ENCODE peak calls at places on chromosome 5, in four cellular contexts. O, U, Y and J are unnamed samples.

GRCh38 chr5:178113141-178113787 is at the start of gene N4BP3:
- DNase-seq in O (no peak), U (peak; percentile 96), Y (peak; percentile 88), J (no peak)

GRCh38 chr5:160071521-160072299 is 47.5 kb downstream of the PWWP2A start:
- DNase-seq in U (no peak), Y (no peak), O (no peak), J (no peak)

GRCh38 chr5:160129841-160130240 is 10.6 kb upstream of the PWWP2A start:
- DNase-seq in U (no peak), O (no peak), Y (no peak), J (no peak)

GRCh38 chr5:26482817-26483375 is 555.5 kb downstream of the CDH9 start:
- DNase-seq in Y (peak; percentile 63), U (peak; percentile 17), O (peak; percentile 30), J (no peak)

GRCh38 chr5:94240616-94241287 is 377.7 kb downstream of the KIAA0825 start:
- DNase-seq in O (no peak), Y (no peak), U (no peak), J (no peak)

GRCh38 chr5:111394580-111394979 is 117.8 kb downstream of the STARD4 start:
- DNase-seq in Y (no peak), O (no peak), U (no peak), J (no peak)

GRCh38 chr5:150457562-150458240 is 8.2 kb upstream of the RPS14 start:
- DNase-seq in U (no peak), O (no peak), Y (no peak), J (no peak)

GRCh38 chr5:32745317-32745716 is 34.2 kb downstream of the NPR3 start:
- DNase-seq in O (no peak), Y (no peak), U (no peak), J (no peak)

GRCh38 chr5:109876941-109877669 is 187.4 kb downstream of the MAN2A1 start:
- DNase-seq in O (no peak), Y (no peak), U (no peak), J (no peak)

GRCh38 chr5:43648499-43649124 is 45.6 kb downstream of the NNT start:
- DNase-seq in Y (no peak), O (no peak), U (no peak), J (no peak)

GRCh38 chr5:82319977-82320376 is 41.8 kb upstream of the RPS23 start:
- DNase-seq in O (no peak), Y (no peak), U (no peak), J (no peak)

GRCh38 chr5:55668356-55668755 is 43.8 kb downstream of the SLC38A9 start:
- DNase-seq in O (no peak), Y (no peak), U (no peak), J (no peak)

GRCh38 chr5:115842952-115843351 is 1.2 kb downstream of the AP3S1 start:
- DNase-seq in O (no peak), Y (no peak), U (no peak), J (no peak)

GRCh38 chr5:96530901-96531300 is 97.9 kb upstream of the PCSK1 start:
- DNase-seq in U (no peak), Y (no peak), O (no peak), J (no peak)

GRCh38 chr5:96529559-96529958 is 96.5 kb upstream of the PCSK1 start:
- DNase-seq in O (no peak), Y (no peak), U (no peak), J (no peak)

GRCh38 chr5:96528816-96529474 is 95.9 kb upstream of the PCSK1 start:
- DNase-seq in U (no peak), O (no peak), Y (no peak), J (no peak)

GRCh38 chr5:96528262-96528661 is 95.2 kb upstream of the PCSK1 start:
- DNase-seq in Y (no peak), O (no peak), U (no peak), J (no peak)

GRCh38 chr5:96527826-96528225 is 94.8 kb upstream of the PCSK1 start:
- DNase-seq in U (no peak), Y (no peak), O (no peak), J (no peak)
- TF ChIP-seq BRCA1 in U (no peak), Y (no peak), O (no peak), J (no peak)

DNA sequence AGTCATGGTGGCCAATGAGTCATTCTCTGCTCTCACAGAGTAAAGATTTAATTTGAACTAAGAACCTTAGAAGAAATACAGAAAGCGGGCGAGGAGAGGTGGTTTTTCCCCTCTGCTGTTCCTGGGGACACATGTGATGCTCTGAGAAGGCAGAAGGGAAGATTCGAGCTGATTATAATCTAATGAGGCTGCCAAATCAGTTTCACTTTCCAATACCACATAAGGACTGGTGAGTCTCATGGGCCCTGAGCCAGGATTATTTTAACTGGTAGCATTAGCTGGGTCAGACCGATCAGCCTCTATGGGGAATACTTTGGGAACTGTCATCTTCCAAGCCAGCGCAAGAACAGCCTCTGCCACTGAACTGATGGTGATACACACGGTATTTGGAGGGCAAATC is 116.5 kb downstream of the SLC1A3 start:
- DNase-seq in U (no peak), Y (no peak), O (no peak), J (peak; percentile 86)
- TF ChIP-seq BRCA1 in U (no peak), Y (no peak), O (no peak), J (no peak)

DNA sequence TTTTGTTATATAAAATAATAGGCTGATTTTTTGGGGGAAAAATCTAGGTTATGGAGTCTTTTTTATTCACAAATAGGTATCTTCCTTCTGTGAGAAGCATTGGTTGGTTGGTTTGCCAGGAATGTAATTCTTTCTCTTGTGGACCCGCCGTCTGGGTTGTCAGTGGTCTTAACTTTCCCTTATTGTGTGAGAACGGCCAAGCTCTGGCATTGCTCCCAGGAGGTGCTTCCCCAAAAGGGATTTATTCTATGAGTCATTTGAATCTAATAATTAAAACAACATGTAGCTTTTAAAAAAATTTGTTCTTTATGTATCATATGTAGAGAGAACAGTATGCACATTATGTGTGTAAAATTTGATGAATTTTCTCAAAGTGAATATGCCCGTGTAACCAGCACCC is 114.4 kb downstream of the MAST4 start:
- DNase-seq in O (no peak), U (no peak), Y (no peak), J (no peak)
- TF ChIP-seq BRCA1 in O (no peak), U (no peak), Y (no peak), J (no peak)

DNA sequence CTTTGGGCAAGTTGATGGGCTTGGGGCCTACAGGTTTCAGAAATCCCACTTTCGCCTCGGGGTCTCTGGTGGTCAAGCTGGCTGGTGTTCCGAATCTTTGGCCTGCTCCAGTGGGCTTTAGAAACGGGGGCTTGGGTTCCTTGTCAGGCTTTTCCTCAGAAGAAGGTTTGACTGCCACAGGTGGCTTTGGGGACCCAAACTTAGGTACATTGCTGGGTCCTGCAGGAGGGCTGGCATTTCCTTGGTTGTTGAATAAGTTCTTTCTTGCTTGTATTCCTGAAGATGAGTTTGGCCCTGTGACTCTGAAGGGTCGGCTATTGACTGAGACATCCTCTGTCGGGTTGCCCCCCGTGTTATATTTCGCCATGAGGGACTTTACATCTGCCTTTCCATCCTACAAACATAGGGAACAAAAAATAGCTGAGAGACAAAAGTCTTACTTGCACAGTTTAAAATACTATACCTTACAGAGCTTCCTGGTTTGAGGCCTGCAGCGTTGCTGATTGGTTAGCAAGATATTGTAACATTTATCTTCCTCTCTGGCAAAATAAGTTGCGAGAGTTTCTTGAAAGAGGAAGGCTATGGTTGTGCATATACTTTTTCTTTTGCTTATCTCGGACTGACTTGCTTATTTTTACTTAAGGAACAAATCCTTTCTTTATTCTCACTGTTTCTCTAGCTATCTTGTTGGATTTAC is 16.6 kb downstream of the FYB1 start:
- DNase-seq in O (no peak), U (peak; percentile 40), Y (no peak), J (no peak)
- TF ChIP-seq BRCA1 in O (no peak), U (no peak), Y (no peak), J (no peak)

DNA sequence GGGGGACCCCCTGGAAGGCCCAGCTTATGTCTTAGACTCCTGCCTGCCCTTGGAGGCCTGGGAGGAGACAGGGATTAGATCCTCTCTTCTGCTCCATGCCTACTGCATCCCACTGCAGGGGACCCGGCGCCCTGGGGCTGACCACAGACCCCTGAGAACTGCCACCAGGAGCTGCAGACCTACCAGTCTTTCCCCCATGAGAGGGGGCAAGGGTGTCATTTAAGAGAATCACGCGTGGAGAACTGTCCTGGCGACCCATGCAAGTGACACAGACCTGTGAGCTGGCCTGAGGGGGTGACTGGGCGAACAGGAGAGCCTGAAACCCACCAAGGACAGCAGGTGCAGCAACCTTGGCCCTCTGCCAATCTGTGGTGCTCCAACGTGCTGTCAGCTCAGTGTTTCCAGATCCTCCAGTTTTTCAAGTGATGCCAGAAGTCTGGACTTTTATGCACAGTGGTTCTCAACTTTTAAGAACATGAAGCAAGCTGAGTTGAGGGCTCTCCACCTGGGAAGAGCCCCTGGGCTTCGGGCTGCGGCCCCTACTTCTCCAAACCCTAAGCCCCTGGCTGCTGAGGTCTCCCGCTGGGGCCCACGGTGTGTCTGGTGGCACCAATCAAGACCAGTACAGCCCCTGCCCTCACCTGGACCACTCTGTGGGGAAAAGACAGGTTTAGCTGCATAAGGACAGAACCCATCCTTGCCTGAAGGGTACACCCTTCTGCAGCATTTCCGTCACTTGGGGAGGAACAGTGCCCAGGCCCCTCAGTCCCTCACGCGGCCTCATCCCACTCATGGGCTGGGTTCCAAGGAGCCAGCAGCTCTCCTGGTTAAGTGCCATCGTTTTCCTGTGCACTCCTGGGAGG is 18.2 kb downstream of the GFPT2 start:
- DNase-seq in O (no peak), Y (no peak), U (no peak), J (no peak)
- TF ChIP-seq BRCA1 in O (no peak), Y (no peak), U (no peak), J (no peak)

DNA sequence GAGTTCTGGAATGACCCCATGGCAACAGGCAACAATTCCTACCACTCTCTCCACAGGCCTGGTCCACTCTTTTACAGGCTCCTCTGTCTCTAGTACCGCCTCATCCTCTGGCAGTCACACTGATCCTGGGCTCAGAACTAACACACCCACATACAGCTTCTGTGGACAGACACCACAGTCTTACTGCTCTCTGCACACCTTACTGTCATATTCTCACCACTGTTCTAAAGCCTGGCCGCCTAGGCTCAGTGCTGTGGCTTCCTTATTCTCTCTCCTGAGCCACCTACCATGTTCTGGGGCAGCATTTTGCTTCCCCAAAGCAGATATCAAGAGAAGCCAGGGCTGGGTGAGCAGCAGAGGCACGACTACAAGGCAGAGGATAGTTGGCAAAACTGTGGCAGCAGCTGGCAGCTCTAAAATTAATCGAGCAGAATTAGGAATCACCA is 14.8 kb downstream of the REEP5 start:
- DNase-seq in O (no peak), U (no peak), Y (no peak), J (no peak)
- TF ChIP-seq BRCA1 in O (no peak), U (no peak), Y (no peak), J (no peak)

DNA sequence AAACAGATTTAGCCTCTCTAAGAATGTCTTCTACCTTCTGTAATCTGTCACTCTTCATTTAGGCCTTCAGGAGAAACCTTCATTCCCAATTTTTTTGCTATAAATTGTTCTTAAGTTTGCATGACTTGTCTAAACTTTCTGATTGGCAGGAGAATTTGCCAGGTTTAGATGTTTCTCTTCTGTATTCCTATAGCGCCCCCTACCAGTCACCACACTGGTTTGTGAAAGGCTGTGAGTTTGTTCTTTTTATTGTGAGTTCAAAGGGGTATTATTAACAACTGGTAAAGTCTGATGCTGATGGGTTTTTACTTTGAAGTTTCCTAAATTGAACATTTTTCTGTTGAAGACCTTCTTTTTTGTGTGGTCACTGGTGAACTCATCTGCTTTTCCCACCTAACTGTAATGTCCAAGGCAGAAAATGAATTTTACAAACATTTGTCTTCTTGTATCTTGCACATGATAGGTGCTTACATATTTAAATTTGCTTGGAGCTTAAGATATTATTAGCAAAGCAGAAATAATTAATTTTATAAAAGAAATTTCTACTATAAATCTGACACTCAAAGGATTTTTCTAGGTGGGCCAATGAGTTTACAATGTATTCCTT is 18.4 kb upstream of the F2RL2 start:
- DNase-seq in U (peak; percentile 70), Y (peak; percentile 76), O (peak; percentile 60), J (peak; percentile 15)
- TF ChIP-seq BRCA1 in U (no peak), Y (no peak), O (no peak), J (no peak)

GRCh38 chr5:40307920-40308319 is 371.8 kb upstream of the PTGER4 start:
- DNase-seq in Y (no peak), U (no peak), O (no peak), J (no peak)
- TF ChIP-seq BRCA1 in Y (no peak), U (no peak), O (no peak), J (no peak)

GRCh38 chr5:107218457-107219193 is 452.1 kb downstream of the EFNA5 start:
- DNase-seq in Y (no peak), O (no peak), U (no peak), J (no peak)
- TF ChIP-seq BRCA1 in Y (no peak), O (no peak), U (no peak), J (no peak)